ENCODE peak calls at places on chromosomes 5 and 9, in four cellular contexts. C is iPS DF 19.7; E is small intestine; D is stimulated activated naive CD4-positive, alpha-beta T cell. J is an unnamed sample.

GRCh38 chr5:92179651-92180050 is 796.5 kb upstream of the ARRDC3 start:
- DNase-seq in C (no peak), E (no peak), D (no peak), J (no peak)

GRCh38 chr9:116796669-116797068 is 109.6 kb downstream of the TRIM32 start:
- DNase-seq in C (no peak), E (no peak), D (no peak), J (no peak)

GRCh38 chr9:21991039-21991959 is 2.9 kb downstream of the CDKN2A start:
- DNase-seq in C (no peak), E (no peak), D (no peak), J (no peak)

GRCh38 chr5:168869615-168870227 is 290.6 kb upstream of the PANK3 start:
- DNase-seq in C (no peak), E (no peak), D (no peak), J (no peak)

GRCh38 chr5:149162401-149163084 is 21.2 kb downstream of the ABLIM3 start:
- DNase-seq in C (no peak), E (no peak), D (no peak), J (no peak)

GRCh38 chr5:107769531-107769930 is 98.8 kb upstream of the EFNA5 start:
- DNase-seq in C (no peak), E (no peak), D (no peak), J (no peak)

GRCh38 chr5:68505917-68506860 is 290.6 kb downstream of the PIK3R1 start:
- DNase-seq in C (no peak), E (peak; percentile 82), D (no peak), J (no peak)

GRCh38 chr9:89428901-89429890 is 68.7 kb downstream of the SEMA4D start:
- DNase-seq in C (peak; percentile 80), E (peak; percentile 18), D (peak; percentile 59), J (peak; percentile 38)

J was measured in effector CD8-positive, alpha-beta T cell.